ENCODE peak calls at places on chromosomes 13 and 19, in eight cellular contexts. C is colonic mucosa; R is tibial nerve; M is left lung; P is CD8-positive, alpha-beta memory T cell; A is effector memory CD4-positive, alpha-beta T cell; E is GM23338; Y is tibial artery. L is an unnamed sample.
A peak's percentile ranks its signal among the peaks of the same experiment; 100 is the strongest.

GRCh38 chr13:50892162-50892944 is 17.2 kb upstream of the RNASEH2B start:
- DNase-seq in C (no peak), R (no peak), M (no peak), P (peak; percentile 15), A (no peak), E (no peak), Y (no peak), L (no peak)

GRCh38 chr13:70849267-70849666 is 741.0 kb upstream of the KLHL1 start:
- DNase-seq in C (no peak), R (no peak), M (no peak), P (no peak), A (no peak), E (no peak), Y (no peak), L (no peak)

GRCh38 chr19:46069841-46070341 is 29.1 kb upstream of the IGFL4 start:
- DNase-seq in C (no peak), R (no peak), M (no peak), P (no peak), A (no peak), E (no peak), Y (no peak), L (no peak)

GRCh38 chr13:94558721-94559120 is 37.2 kb downstream of the TGDS start:
- DNase-seq in C (no peak), R (no peak), M (no peak), P (no peak), A (no peak), E (peak; percentile 29), Y (no peak), L (no peak)

GRCh38 chr19:35757231-35757748 is 461 bp upstream of the HSPB6 start:
- DNase-seq in C (peak; percentile 70), R (peak; percentile 84), M (peak; percentile 81), P (no peak), A (no peak), E (peak; percentile 52), Y (peak; percentile 98), L (peak; percentile 94)

GRCh38 chr13:44393391-44393790 is 19.8 kb downstream of the SERP2 start:
- DNase-seq in C (no peak), R (no peak), M (no peak), P (no peak), A (no peak), E (no peak), Y (peak; percentile 55), L (no peak)

GRCh38 chr13:46679369-46680180 is 117.4 kb downstream of the ESD start:
- DNase-seq in C (no peak), R (no peak), M (no peak), P (peak; percentile 31), A (no peak), E (no peak), Y (no peak), L (no peak)

GRCh38 chr19:54266133-54266532 is 9.1 kb upstream of the LILRB5 start:
- DNase-seq in C (peak; percentile 78), R (peak; percentile 51), M (peak; percentile 78), P (peak; percentile 42), A (peak; percentile 43), E (peak; percentile 98), Y (no peak), L (peak; percentile 83)

GRCh38 chr13:71712988-71713653 is 153.9 kb downstream of the DACH1 start:
- DNase-seq in C (no peak), R (no peak), M (no peak), P (no peak), A (no peak), E (peak; percentile 69), Y (no peak), L (no peak)

GRCh38 chr13:30486230-30487074 is 20.7 kb upstream of the HMGB1 start:
- DNase-seq in C (peak; percentile 48), R (no peak), M (peak; percentile 62), P (no peak), A (no peak), E (peak; percentile 29), Y (no peak), L (no peak)

GRCh38 chr19:17936379-17936778 is 3.6 kb downstream of the CCDC124 start:
- DNase-seq in C (no peak), R (no peak), M (no peak), P (no peak), A (no peak), E (no peak), Y (no peak), L (no peak)

GRCh38 chr19:17933414-17934129 is 757 bp downstream of the CCDC124 start:
- DNase-seq in C (no peak), R (no peak), M (no peak), P (no peak), A (no peak), E (peak; percentile 18), Y (no peak), L (no peak)

GRCh38 chr19:17932485-17933338 is at the start of gene CCDC124:
- DNase-seq in C (peak; percentile 93), R (peak; percentile 80), M (peak; percentile 93), P (peak; percentile 86), A (peak; percentile 87), E (peak; percentile 96), Y (peak; percentile 92), L (peak; percentile 93)

GRCh38 chr19:17929056-17929455 is 3.8 kb upstream of the CCDC124 start:
- DNase-seq in C (no peak), R (no peak), M (no peak), P (no peak), A (no peak), E (no peak), Y (no peak), L (no peak)

DNA sequence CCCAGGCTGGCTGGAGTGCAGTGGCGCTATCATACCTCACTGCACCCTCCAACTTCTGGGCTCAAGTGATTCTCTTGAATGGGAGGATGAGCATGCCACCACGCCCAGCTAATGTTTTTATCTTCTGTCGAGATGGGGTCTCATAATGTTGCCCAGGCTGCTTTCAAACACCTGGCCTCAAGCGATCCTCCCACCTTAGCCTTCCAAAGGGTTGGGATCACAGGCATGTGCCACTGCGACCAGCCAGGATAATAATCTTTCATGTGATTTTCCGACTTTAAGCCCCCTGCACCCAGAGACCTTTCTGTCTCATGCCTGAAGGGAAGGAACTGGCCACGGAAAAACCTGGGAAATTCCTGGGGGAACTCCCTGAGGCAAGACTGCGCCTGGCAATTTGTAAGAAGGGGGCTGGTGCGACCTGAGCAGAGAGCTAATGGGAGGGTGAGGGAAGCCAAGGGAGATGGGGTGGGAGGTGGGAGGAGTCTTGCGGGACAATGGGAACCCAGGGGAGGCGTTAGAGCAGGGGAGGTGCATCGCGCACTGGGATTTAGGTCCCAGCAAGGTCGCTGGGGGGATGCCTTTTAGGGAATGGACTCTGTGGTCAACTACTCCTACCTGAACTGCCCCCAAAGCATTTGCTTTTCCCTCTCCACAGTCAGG is 1.2 kb upstream of the CCDC124 start:
- DNase-seq in C (no peak), R (no peak), M (no peak), P (no peak), A (no peak), E (peak; percentile 94), Y (no peak), L (no peak)
- H3K4me3 ChIP-seq in C (no peak overlapping the region), R (no peak overlapping the region), M (no peak overlapping the region), P (peak overlapping the region; percentile 14), A (peak overlapping the region; percentile 76), E (peak overlapping the region; percentile 95), Y (peak overlapping the region; percentile 88), L (no peak overlapping the region)

GRCh38 chr13:110407531-110407930 is 100.4 kb downstream of the COL4A2 start:
- DNase-seq in C (peak; percentile 17), R (no peak), M (no peak), P (no peak), A (no peak), E (no peak), Y (no peak), L (peak; percentile 67)

GRCh38 chr13:110403721-110404120 is 96.6 kb downstream of the COL4A2 start:
- DNase-seq in C (no peak), R (no peak), M (no peak), P (no peak), A (no peak), E (no peak), Y (no peak), L (no peak)

GRCh38 chr13:110407021-110407420 is 99.9 kb downstream of the COL4A2 start:
- DNase-seq in C (no peak), R (no peak), M (no peak), P (no peak), A (no peak), E (no peak), Y (no peak), L (peak; percentile 41)

GRCh38 chr13:110404321-110404720 is 97.2 kb downstream of the COL4A2 start:
- DNase-seq in C (no peak), R (no peak), M (no peak), P (no peak), A (no peak), E (no peak), Y (no peak), L (no peak)

DNA sequence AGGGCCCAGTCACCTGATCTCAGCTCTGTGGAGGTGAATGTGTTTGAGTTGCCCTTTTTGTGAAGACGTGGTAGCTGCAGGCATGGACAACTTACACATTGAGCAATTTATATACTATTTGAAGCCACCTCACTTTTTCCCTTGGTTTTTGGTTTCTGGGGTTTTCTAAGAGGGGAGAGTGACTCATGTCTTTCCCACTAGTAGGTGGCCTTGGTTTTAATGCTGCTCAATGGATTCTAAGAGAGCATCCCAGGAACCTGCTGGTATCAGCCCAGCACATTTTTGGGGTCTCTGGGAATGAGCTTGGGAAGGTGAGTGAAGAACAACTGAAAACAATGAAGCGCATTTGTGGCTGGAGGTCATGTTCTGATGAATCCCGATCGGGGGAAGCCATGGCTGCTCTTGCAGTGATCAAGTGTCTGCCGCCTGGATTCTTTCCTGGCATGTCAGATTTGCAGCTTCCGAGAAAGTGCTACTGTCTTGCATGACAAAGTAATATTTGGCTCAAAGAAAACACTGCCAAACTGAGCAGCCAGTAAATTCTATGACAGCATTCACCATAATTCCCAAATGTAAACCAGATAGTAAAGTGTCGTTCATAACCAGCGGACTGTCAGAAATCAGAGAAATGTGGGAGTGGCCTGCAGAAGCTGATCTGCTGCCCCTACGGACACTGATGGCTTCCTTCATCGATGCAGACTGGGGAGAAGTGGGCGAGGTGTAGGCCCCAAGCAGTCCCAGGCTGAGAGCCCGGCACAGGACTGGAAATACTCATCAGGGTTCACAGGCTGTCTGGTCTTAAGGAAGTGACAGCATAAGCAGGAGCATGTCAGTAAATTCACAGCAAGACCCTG is 98.7 kb downstream of the COL4A2 start:
- DNase-seq in C (no peak), R (no peak), M (no peak), P (no peak), A (no peak), E (no peak), Y (no peak), L (no peak)
- H3K4me1 ChIP-seq in C (no peaks in the 10 kb centered on the region), R (peaks cover 36% of the 10 kb centered on the region), M (peaks cover 9% of the 10 kb centered on the region), P (no peaks in the 10 kb centered on the region), A (no peaks in the 10 kb centered on the region), E (peaks cover 6% of the 10 kb centered on the region), Y (peaks cover 65% of the 10 kb centered on the region), L (peaks cover 2% of the 10 kb centered on the region)

DNA sequence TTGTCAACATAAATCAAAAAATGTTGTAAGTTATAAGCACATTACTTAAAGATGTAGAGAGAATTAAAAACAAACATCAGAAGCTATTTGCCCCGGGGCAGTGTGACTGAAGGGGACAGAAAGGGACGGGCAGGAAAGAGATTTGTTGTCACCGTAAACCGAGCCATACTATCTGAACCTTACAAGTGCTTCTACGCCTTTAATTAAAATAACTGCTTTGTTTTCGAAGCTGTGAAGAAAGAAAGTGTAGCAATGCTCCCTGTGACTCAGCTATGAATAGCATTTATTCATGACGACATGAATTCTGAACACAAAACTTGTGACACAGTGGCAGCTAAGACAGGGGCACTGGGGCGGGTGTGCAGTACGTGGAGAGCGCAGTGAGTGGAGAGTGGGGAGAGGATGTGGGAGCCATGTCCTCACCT is 30.0 kb downstream of the ZNF787 start:
- DNase-seq in C (no peak), R (no peak), M (no peak), P (no peak), A (no peak), E (no peak), Y (no peak), L (no peak)
- H3K27ac ChIP-seq in C (no peak overlapping the region), R (peak overlapping the region; percentile 85), M (no peak overlapping the region), P (no peak overlapping the region), A (no peak overlapping the region), E (peak overlapping the region; percentile 70), Y (no peak overlapping the region), L (no peak overlapping the region)

GRCh38 chr13:110128546-110128945 is 178.4 kb downstream of the COL4A1 start:
- DNase-seq in C (no peak), R (no peak), M (no peak), P (no peak), A (no peak), E (no peak), Y (no peak), L (no peak)
- H3K4me3 ChIP-seq in C (no peak overlapping the region), R (no peak overlapping the region), M (no peak overlapping the region), P (no peak overlapping the region), A (no peak overlapping the region), E (no peak overlapping the region), Y (no peak overlapping the region), L (no peak overlapping the region)

L was measured in aorta.